ENCODE peak calls at places on chromosome 7, in four cellular contexts. One of them, this sample, is unnamed. For H3K9me3, the result is how much of the 10 kb centered on the place peaks cover.

GRCh38 chr7:115356139-115356746 is 434.3 kb downstream of the MDFIC start:
- DNase-seq in transverse colon: no peak
- DNase-seq in AG04450: no peak
- DNase-seq in endodermal cell: no peak
- DNase-seq in this sample: no peak

GRCh38 chr7:15489383-15489782 is 72.4 kb downstream of the AGMO start:
- DNase-seq in transverse colon: no peak
- DNase-seq in AG04450: no peak
- DNase-seq in endodermal cell: no peak
- DNase-seq in this sample: no peak

GRCh38 chr7:44060091-44060947 is 5.0 kb downstream of the PGAM2 start:
- DNase-seq in transverse colon: peak
- DNase-seq in AG04450: no peak
- DNase-seq in endodermal cell: no peak
- DNase-seq in this sample: no peak

GRCh38 chr7:4931932-4932331 is 27.1 kb downstream of the MMD2 start:
- DNase-seq in transverse colon: peak
- DNase-seq in AG04450: no peak
- DNase-seq in endodermal cell: peak
- DNase-seq in this sample: no peak

GRCh38 chr7:122520961-122521555 is 177.9 kb downstream of the RNF133 start:
- DNase-seq in transverse colon: no peak
- DNase-seq in AG04450: no peak
- DNase-seq in endodermal cell: no peak
- DNase-seq in this sample: no peak

GRCh38 chr7:77940647-77941046 is 142.1 kb downstream of the PHTF2 start:
- DNase-seq in transverse colon: peak
- DNase-seq in AG04450: peak
- DNase-seq in endodermal cell: peak
- DNase-seq in this sample: no peak

GRCh38 chr7:35727571-35727970 is 32.6 kb upstream of the HERPUD2 start:
- DNase-seq in transverse colon: no peak
- DNase-seq in AG04450: no peak
- DNase-seq in endodermal cell: no peak
- DNase-seq in this sample: no peak

GRCh38 chr7:665751-666453 is 60.6 kb upstream of the DNAAF5 start:
- DNase-seq in transverse colon: no peak
- DNase-seq in AG04450: no peak
- DNase-seq in endodermal cell: peak
- DNase-seq in this sample: no peak

GRCh38 chr7:132575987-132576722 is at the start of gene PLXNA4:
- DNase-seq in transverse colon: no peak
- DNase-seq in AG04450: no peak
- DNase-seq in endodermal cell: peak
- DNase-seq in this sample: no peak

GRCh38 chr7:49773939-49774458 is 561 bp downstream of the VWC2 start:
- DNase-seq in transverse colon: no peak
- DNase-seq in AG04450: no peak
- DNase-seq in endodermal cell: no peak
- DNase-seq in this sample: no peak

GRCh38 chr7:68629-69028 is 123.7 kb upstream of the FAM20C start:
- DNase-seq in transverse colon: no peak
- DNase-seq in AG04450: no peak
- DNase-seq in endodermal cell: no peak
- DNase-seq in this sample: no peak

GRCh38 chr7:43294080-43294630 is 181.7 kb downstream of the HECW1 start:
- DNase-seq in transverse colon: no peak
- DNase-seq in AG04450: peak
- DNase-seq in endodermal cell: peak
- DNase-seq in this sample: no peak

GRCh38 chr7:41501016-41501415 is 201.9 kb downstream of the INHBA start:
- DNase-seq in transverse colon: no peak
- DNase-seq in AG04450: no peak
- DNase-seq in endodermal cell: no peak
- DNase-seq in this sample: no peak

GRCh38 chr7:26284995-26285632 is 6.5 kb upstream of the SNX10 start:
- DNase-seq in transverse colon: no peak
- DNase-seq in AG04450: no peak
- DNase-seq in endodermal cell: no peak
- DNase-seq in this sample: no peak

GRCh38 chr7:127907638-127908040 is 123.6 kb downstream of the LRRC4 start:
- DNase-seq in transverse colon: no peak
- DNase-seq in AG04450: peak
- DNase-seq in endodermal cell: no peak
- DNase-seq in this sample: no peak

GRCh38 chr7:146131701-146132100 is 15.1 kb downstream of the CNTNAP2 start:
- DNase-seq in transverse colon: no peak
- DNase-seq in AG04450: no peak
- DNase-seq in endodermal cell: peak
- DNase-seq in this sample: no peak

GRCh38 chr7:151134743-151135524 is 32.6 kb downstream of the GBX1 start:
- DNase-seq in transverse colon: no peak
- DNase-seq in AG04450: no peak
- DNase-seq in endodermal cell: no peak
- DNase-seq in this sample: no peak

GRCh38 chr7:112162161-112163020 is 43.8 kb downstream of the DOCK4 start:
- DNase-seq in transverse colon: no peak
- DNase-seq in AG04450: no peak
- DNase-seq in endodermal cell: peak
- DNase-seq in this sample: no peak

GRCh38 chr7:151682831-151683614 is 163.3 kb upstream of the RHEB start:
- DNase-seq in transverse colon: no peak
- DNase-seq in AG04450: no peak
- DNase-seq in endodermal cell: no peak
- DNase-seq in this sample: no peak

GRCh38 chr7:22561356-22561755 is 61.4 kb upstream of the STEAP1B start:
- DNase-seq in transverse colon: peak
- DNase-seq in AG04450: peak
- DNase-seq in endodermal cell: peak
- DNase-seq in this sample: no peak

GRCh38 chr7:74306737-74307469 is 17.7 kb downstream of the CLIP2 start:
- DNase-seq in transverse colon: peak
- DNase-seq in AG04450: no peak
- DNase-seq in endodermal cell: no peak
- DNase-seq in this sample: no peak

GRCh38 chr7:142012825-142013506 is 17.3 kb downstream of the MGAM start:
- DNase-seq in transverse colon: no peak
- DNase-seq in AG04450: no peak
- DNase-seq in endodermal cell: peak
- DNase-seq in this sample: no peak

GRCh38 chr7:67484244-67484751 is 487.7 kb downstream of the TYW1 start:
- DNase-seq in transverse colon: peak
- DNase-seq in AG04450: peak
- DNase-seq in endodermal cell: peak
- DNase-seq in this sample: no peak

GRCh38 chr7:115676707-115677106 is 353.9 kb downstream of the TFEC start:
- DNase-seq in transverse colon: no peak
- DNase-seq in AG04450: no peak
- DNase-seq in endodermal cell: no peak
- DNase-seq in this sample: no peak

GRCh38 chr7:144477348-144477747 is 73.9 kb upstream of the NOBOX start:
- DNase-seq in transverse colon: no peak
- DNase-seq in AG04450: no peak
- DNase-seq in endodermal cell: no peak
- DNase-seq in this sample: no peak

GRCh38 chr7:76233538-76234281 is 32.0 kb downstream of the SRRM3 start:
- DNase-seq in transverse colon: no peak
- DNase-seq in AG04450: no peak
- DNase-seq in endodermal cell: peak
- DNase-seq in this sample: no peak

GRCh38 chr7:158428842-158429753 is 158.5 kb downstream of the PTPRN2 start:
- DNase-seq in transverse colon: no peak
- DNase-seq in AG04450: no peak
- DNase-seq in endodermal cell: peak
- DNase-seq in this sample: no peak
- H3K9me3 ChIP-seq in transverse colon: under half
- H3K9me3 ChIP-seq in AG04450: half or more
- H3K9me3 ChIP-seq in endodermal cell: half or more
- H3K9me3 ChIP-seq in this sample: under half

DNA sequence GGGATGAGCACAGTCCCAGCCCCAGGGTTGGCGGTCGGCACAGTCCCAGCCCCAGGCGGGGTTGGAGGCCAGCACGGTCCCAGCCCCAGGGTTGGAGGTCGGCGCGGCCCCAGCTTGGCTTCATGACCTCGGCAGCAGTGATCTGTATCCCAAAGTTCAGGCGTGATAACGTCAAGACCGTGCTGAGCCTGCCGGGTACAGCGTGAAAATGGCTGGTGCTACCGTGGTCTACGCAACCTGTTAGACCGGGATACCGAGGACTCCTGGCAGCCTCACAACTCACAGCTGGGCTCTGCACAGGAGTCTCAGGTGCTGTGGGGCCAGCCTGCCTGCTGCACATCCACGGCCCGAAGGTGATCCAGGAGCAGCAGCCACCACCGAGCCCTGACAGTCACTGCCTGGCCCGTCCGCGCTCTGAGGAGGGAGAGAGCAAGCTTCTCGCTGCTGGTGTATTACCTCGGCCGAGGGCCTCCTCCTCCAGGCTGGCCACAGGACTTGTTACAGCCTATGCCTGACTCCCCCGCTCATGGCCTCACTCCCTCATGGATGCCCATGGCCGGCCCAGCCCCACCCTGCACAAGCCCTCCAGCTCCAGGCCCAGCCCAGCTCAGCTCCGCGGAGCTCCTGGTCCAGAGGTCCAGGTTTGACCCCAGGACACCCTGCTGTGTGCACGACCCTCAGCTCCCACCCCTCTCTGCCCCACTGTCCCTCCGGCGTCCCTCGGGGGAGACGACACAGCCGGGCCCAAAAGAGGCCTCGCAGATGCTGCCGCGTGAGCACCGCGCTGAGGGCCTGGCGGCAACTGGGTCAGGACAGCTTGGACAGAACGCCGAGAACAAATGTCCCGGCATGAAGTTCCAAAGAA is 156.0 kb downstream of the ELFN1 start:
- DNase-seq in transverse colon: no peak
- DNase-seq in AG04450: no peak
- DNase-seq in endodermal cell: peak
- DNase-seq in this sample: no peak
- H3K9me3 ChIP-seq in transverse colon: under half
- H3K9me3 ChIP-seq in AG04450: under half
- H3K9me3 ChIP-seq in endodermal cell: under half
- H3K9me3 ChIP-seq in this sample: under half

DNA sequence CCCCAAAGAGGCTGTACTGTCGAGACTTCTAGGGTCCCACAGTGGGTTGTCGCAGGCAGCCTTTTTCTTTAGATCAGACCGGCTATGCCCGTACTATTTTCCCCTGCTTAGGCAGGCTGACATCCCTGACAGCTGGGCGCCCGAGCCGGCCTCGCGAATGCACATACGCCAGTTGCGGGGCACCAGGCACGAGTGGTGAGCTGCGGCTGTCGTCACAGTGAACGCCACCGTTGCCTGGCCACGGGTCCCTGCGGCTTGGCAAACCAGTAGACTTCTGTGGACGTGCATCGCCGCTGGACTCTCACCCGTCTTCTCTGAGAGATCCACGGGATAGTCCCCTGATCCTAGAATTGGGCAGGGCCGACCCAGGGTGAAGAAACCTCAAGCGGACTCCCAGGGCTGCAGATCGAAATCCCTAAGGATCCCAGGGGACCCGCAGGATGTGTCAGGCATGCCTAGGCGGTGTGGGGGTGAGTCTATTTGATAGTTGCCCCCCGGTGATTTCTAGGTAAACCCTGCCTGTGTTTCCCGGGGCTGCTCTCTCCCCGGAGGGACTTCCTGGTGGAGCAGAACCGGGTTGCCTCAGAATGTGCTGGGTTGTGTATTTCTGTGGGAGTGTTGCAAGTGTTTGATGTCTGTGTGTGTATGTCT is 33.0 kb upstream of the ZNF273 start:
- DNase-seq in transverse colon: no peak
- DNase-seq in AG04450: no peak
- DNase-seq in endodermal cell: peak
- DNase-seq in this sample: no peak
- H3K9me3 ChIP-seq in transverse colon: under half
- H3K9me3 ChIP-seq in AG04450: half or more
- H3K9me3 ChIP-seq in endodermal cell: under half
- H3K9me3 ChIP-seq in this sample: under half

GRCh38 chr7:157558061-157558460 is 221.3 kb downstream of the DNAJB6 start:
- DNase-seq in transverse colon: no peak
- DNase-seq in AG04450: no peak
- DNase-seq in endodermal cell: no peak
- DNase-seq in this sample: no peak

GRCh38 chr7:157557263-157557662 is 220.5 kb downstream of the DNAJB6 start:
- DNase-seq in transverse colon: no peak
- DNase-seq in AG04450: no peak
- DNase-seq in endodermal cell: peak
- DNase-seq in this sample: no peak

GRCh38 chr7:157558875-157559595 is 222.2 kb downstream of the DNAJB6 start:
- DNase-seq in transverse colon: no peak
- DNase-seq in AG04450: no peak
- DNase-seq in endodermal cell: no peak
- DNase-seq in this sample: no peak

GRCh38 chr7:157559596-157560257 is 222.9 kb downstream of the DNAJB6 start:
- DNase-seq in transverse colon: no peak
- DNase-seq in AG04450: no peak
- DNase-seq in endodermal cell: no peak
- DNase-seq in this sample: no peak

GRCh38 chr7:157558516-157558874 is 221.7 kb downstream of the DNAJB6 start:
- DNase-seq in transverse colon: no peak
- DNase-seq in AG04450: no peak
- DNase-seq in endodermal cell: no peak
- DNase-seq in this sample: no peak
- H3K9me3 ChIP-seq in transverse colon: under half
- H3K9me3 ChIP-seq in AG04450: half or more
- H3K9me3 ChIP-seq in endodermal cell: half or more
- H3K9me3 ChIP-seq in this sample: under half

GRCh38 chr7:155803418-155804376 is 8.6 kb downstream of the SHH start:
- DNase-seq in transverse colon: peak
- DNase-seq in AG04450: no peak
- DNase-seq in endodermal cell: peak
- DNase-seq in this sample: no peak
- H3K9me3 ChIP-seq in transverse colon: under half
- H3K9me3 ChIP-seq in AG04450: under half
- H3K9me3 ChIP-seq in endodermal cell: under half
- H3K9me3 ChIP-seq in this sample: under half

DNA sequence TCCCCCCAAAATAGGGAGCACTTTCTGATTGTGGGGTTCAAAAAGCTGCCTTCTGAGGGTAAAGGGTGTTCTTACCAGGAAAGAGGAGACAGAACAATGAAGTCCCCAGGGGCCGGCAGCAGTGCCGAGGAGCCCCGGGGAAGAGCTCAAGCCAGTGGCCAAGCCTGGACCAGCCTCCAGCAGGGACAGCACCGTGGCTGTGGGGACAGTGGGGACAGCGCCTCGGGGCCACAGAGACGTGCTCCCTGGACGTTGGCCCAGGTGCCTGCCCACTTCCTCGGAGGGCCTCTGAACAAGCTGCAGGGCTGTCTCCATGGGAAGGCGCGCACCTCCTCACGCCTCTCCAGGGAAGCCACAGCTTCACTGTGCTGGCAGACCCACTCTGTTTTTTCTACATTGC is 312.6 kb downstream of the PTPRN2 start:
- DNase-seq in transverse colon: no peak
- DNase-seq in AG04450: no peak
- DNase-seq in endodermal cell: no peak
- DNase-seq in this sample: no peak
- H3K9me3 ChIP-seq in transverse colon: under half
- H3K9me3 ChIP-seq in AG04450: half or more
- H3K9me3 ChIP-seq in endodermal cell: under half
- H3K9me3 ChIP-seq in this sample: under half

GRCh38 chr7:110388451-110388850 is 702.5 kb upstream of the LRRN3 start:
- DNase-seq in transverse colon: no peak
- DNase-seq in AG04450: no peak
- DNase-seq in endodermal cell: no peak
- DNase-seq in this sample: no peak
- H3K9me3 ChIP-seq in transverse colon: under half
- H3K9me3 ChIP-seq in AG04450: under half
- H3K9me3 ChIP-seq in endodermal cell: under half
- H3K9me3 ChIP-seq in this sample: under half

This sample was measured in CD4-positive, alpha-beta T cell.